ENCODE peak calls at places on chromosome 11, in four cellular contexts. Q is CD8-positive, alpha-beta T cell; X is transverse colon; H is tibial nerve. N is an unnamed sample.

GRCh38 chr11:76206327-76207081 is at the start of gene WNT11:
- DNase-seq in Q (no peak), X (peak; percentile 82), H (no peak), N (peak; percentile 59)

GRCh38 chr11:64074239-64074638 is 38.5 kb downstream of the FLRT1 start:
- DNase-seq in Q (no peak), X (no peak), H (no peak), N (no peak)

GRCh38 chr11:128399186-128399585 is 188.2 kb downstream of the ETS1 start:
- DNase-seq in Q (no peak), X (no peak), H (no peak), N (no peak)

GRCh38 chr11:126683766-126684728 is 316.5 kb downstream of the KIRREL3 start:
- DNase-seq in Q (no peak), X (no peak), H (no peak), N (no peak)

GRCh38 chr11:96052921-96053631 is 129.2 kb upstream of the MTMR2 start:
- DNase-seq in Q (no peak), X (no peak), H (no peak), N (no peak)

GRCh38 chr11:65847746-65848145 is 10.2 kb downstream of the CFL1 start:
- DNase-seq in Q (no peak), X (no peak), H (no peak), N (no peak)

GRCh38 chr11:18081551-18081950 is 24.3 kb downstream of the SAAL1 start:
- DNase-seq in Q (no peak), X (no peak), H (no peak), N (no peak)

GRCh38 chr11:68009391-68010000 is 631 bp upstream of the ALDH3B1 start:
- DNase-seq in Q (no peak), X (no peak), H (no peak), N (peak; percentile 60)

GRCh38 chr11:133835258-133836075 is 9.8 kb downstream of the SPATA19 start:
- DNase-seq in Q (no peak), X (no peak), H (no peak), N (no peak)

GRCh38 chr11:75482931-75483469 is 42.7 kb downstream of the GDPD5 start:
- DNase-seq in Q (no peak), X (no peak), H (no peak), N (no peak)

GRCh38 chr11:17811416-17811815 is 76.8 kb downstream of the KCNC1 start:
- DNase-seq in Q (no peak), X (no peak), H (no peak), N (no peak)

GRCh38 chr11:134521001-134521400 is 109.0 kb upstream of the B3GAT1 start:
- DNase-seq in Q (no peak), X (no peak), H (no peak), N (no peak)

GRCh38 chr11:93541884-93542752 is 1.1 kb downstream of the SMCO4 start:
- DNase-seq in Q (peak; percentile 15), X (peak; percentile 67), H (no peak), N (peak; percentile 31)

GRCh38 chr11:60502221-60502775 is 9.7 kb downstream of the MS4A12 start:
- DNase-seq in Q (no peak), X (peak; percentile 54), H (no peak), N (no peak)

GRCh38 chr11:67033661-67034166 is 10.8 kb downstream of the SYT12 start:
- DNase-seq in Q (no peak), X (no peak), H (no peak), N (no peak)

DNA sequence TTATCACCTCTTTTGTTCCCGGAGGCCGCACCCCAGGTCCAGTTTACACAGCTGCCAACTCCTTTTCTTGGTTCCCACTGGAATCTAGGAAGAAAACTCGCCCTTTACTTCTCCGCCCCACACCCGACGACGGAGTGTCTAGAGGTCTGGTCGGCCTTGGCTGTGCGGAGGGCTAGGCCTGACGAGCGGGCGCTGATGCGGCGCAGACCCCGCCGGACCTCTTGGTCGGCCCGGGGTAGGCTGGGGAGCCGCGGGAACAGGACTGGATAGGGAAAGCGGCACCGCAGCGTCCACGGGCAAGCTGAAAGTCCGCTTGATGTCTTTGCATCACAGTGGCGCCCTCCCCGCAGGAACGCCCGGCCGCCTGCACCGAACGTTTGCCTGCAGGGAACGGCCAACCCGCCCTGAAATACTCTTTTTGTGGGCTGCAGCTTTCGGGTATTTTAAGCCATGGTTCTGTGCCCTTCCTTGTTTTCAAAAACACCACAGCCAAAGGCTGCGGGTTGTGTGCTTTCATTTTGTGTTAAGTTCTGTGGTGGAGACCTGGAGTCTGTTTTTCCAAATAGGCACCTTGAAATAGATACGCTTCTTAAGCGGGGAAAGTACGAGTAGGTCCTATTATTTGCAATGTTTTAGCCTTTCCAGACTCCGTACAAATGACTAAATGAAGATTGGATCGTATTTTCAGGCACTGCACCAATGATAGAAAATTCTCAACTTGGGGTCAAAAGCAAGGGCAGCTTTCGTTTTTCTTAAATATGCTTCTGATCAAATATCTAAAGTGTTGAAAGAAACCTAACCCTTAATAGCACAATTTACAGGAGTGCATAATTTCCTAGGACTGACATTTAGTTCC is 880 bp upstream of the ZBED5 start:
- DNase-seq in Q (peak; percentile 39), X (peak; percentile 70), H (peak; percentile 36), N (peak; percentile 67)
- TF ChIP-seq CTCF in Q (no peak), X (no peak), H (no peak), N (no peak)

DNA sequence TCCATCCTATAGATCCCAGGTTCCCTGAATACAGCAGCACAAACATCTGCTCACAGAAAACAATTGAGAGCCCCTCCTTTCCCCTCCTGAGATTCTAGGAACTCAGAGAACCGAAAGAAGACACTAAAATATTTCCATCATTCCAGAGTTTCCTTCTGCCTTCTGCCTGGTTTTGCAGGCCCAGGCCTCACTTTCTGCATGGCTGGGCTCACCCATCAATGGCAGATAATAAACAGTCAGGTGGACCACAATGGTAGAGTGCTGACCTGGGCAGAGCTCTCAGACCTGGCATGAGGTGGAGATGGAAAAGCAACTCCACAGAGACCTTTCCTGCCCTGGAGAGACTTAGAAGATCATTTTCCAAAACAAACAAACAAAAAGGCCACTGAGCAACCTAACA is 389.1 kb downstream of the NXPE2 start:
- DNase-seq in Q (no peak), X (no peak), H (no peak), N (no peak)
- H3K27me3 ChIP-seq in Q (no peaks in the 10 kb centered on the region), X (no peaks in the 10 kb centered on the region), H (no peaks in the 10 kb centered on the region), N (no peaks in the 10 kb centered on the region)

GRCh38 chr11:73157141-73158010 is 15.3 kb upstream of the FCHSD2 start:
- DNase-seq in Q (no peak), X (peak; percentile 35), H (no peak), N (peak; percentile 42)
- TF ChIP-seq CTCF in Q (no peak), X (no peak), H (no peak), N (no peak)

DNA sequence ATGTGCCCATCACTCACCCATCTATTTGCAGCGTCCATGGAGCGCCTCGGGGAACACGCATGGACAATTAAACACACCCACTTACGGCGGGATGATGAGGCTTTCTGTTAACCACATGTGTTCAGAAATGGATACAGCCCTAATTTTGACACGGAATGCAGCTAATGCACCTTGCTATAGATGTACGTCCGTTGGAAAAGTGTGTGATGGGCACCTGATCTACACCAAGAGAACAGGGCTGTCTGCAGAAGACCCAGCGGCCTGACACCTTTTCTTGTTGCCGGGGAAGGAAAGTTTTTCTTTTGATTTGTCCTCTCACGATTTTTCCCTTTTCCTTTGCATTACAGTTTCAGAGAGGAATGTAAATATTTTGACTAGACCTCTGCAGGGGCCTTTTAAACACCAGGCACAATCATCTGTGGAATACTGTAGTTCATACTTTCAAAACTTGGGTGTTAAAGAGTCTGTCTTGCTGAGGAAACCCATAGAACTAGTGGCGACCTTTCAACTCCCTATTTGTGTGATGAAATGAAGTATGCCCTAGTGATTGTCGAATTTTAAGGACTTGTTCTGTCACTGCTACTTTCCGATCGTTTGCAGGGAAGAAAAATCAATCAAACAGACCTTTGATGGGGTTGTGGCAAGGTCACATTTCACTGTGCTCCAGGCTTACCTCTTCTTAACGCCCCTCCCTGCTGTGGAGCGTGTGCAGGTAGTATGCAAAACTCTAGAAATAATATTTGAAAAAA is 16.5 kb upstream of the PAX6 start:
- DNase-seq in Q (no peak), X (no peak), H (no peak), N (no peak)
- H3K27me3 ChIP-seq in Q (peaks cover 26% of the 10 kb centered on the region), X (peaks cover 99% of the 10 kb centered on the region), H (peaks cover 2% of the 10 kb centered on the region), N (peaks cover 5% of the 10 kb centered on the region)

N was measured in MM.1S.